ENCODE peak calls at places on chromosome 18, in nine cellular contexts. R, N, J, F, D, M, B, I and Q are unnamed samples.

GRCh38 chr18:21672868-21673267 is 31.7 kb downstream of the ABHD3 start:
- DNase-seq in R (peak; percentile 64), N (no peak), J (no peak), F (no peak), D (peak; percentile 47), M (peak; percentile 18), B (no peak), I (no peak), Q (peak; percentile 19)

GRCh38 chr18:26436176-26437031 is 111.9 kb downstream of the KCTD1 start:
- DNase-seq in R (peak; percentile 52), N (peak; percentile 70), J (no peak), F (no peak), D (peak; percentile 81), M (peak; percentile 91), B (no peak), I (peak; percentile 79), Q (peak; percentile 67)

GRCh38 chr18:41767960-41768359 is 187.1 kb upstream of the PIK3C3 start:
- DNase-seq in R (no peak), N (peak; percentile 4), J (no peak), F (no peak), D (peak; percentile 28), M (peak; percentile 28), B (no peak), I (peak; percentile 65), Q (no peak)

GRCh38 chr18:58402247-58402646 is 226.6 kb downstream of the ALPK2 start:
- DNase-seq in R (no peak), N (no peak), J (no peak), F (no peak), D (peak; percentile 72), M (peak; percentile 83), B (no peak), I (no peak), Q (peak; percentile 79)

GRCh38 chr18:77056399-77057015 is 76.1 kb downstream of the MBP start:
- DNase-seq in R (no peak), N (no peak), J (no peak), F (no peak), D (peak; percentile 41), M (no peak), B (no peak), I (no peak), Q (no peak)

GRCh38 chr18:25896178-25896780 is 194.1 kb downstream of the SS18 start:
- DNase-seq in R (peak; percentile 3), N (peak; percentile 29), J (no peak), F (no peak), D (peak; percentile 75), M (peak; percentile 71), B (no peak), I (peak; percentile 65), Q (peak; percentile 38)

GRCh38 chr18:41955688-41956087 is 654 bp downstream of the PIK3C3 start:
- DNase-seq in R (no peak), N (no peak), J (no peak), F (no peak), D (no peak), M (peak; percentile 9), B (no peak), I (no peak), Q (no peak)

GRCh38 chr18:74353169-74353775 is 37.6 kb downstream of the C18orf63 start:
- DNase-seq in R (peak; percentile 26), N (peak; percentile 18), J (no peak), F (peak; percentile 72), D (peak; percentile 90), M (peak; percentile 75), B (no peak), I (peak; percentile 88), Q (peak; percentile 65)

GRCh38 chr18:79528846-79529245 is 133.1 kb downstream of the NFATC1 start:
- DNase-seq in R (peak; percentile 73), N (peak; percentile 15), J (no peak), F (peak; percentile 77), D (peak; percentile 79), M (peak; percentile 65), B (peak; percentile 81), I (peak; percentile 84), Q (peak; percentile 62)

GRCh38 chr18:44920441-44920840 is 239.8 kb downstream of the SETBP1 start:
- DNase-seq in R (no peak), N (no peak), J (no peak), F (no peak), D (no peak), M (no peak), B (no peak), I (no peak), Q (no peak)

GRCh38 chr18:76922107-76922506 is 99.8 kb downstream of the ZNF236 start:
- DNase-seq in R (peak; percentile 8), N (peak; percentile 10), J (no peak), F (no peak), D (peak; percentile 71), M (peak; percentile 73), B (no peak), I (peak; percentile 48), Q (peak; percentile 11)

GRCh38 chr18:9482790-9483189 is 7.5 kb downstream of the RALBP1 start:
- DNase-seq in R (no peak), N (no peak), J (no peak), F (no peak), D (no peak), M (no peak), B (no peak), I (no peak), Q (no peak)

GRCh38 chr18:394276-394996 is 106.1 kb downstream of the COLEC12 start:
- DNase-seq in R (no peak), N (no peak), J (no peak), F (no peak), D (peak; percentile 32), M (no peak), B (no peak), I (no peak), Q (no peak)

GRCh38 chr18:21141678-21142422 is 30.2 kb upstream of the ROCK1 start:
- DNase-seq in R (no peak), N (no peak), J (no peak), F (no peak), D (peak; percentile 5), M (no peak), B (no peak), I (no peak), Q (no peak)

GRCh38 chr18:25832008-25832604 is 258.3 kb downstream of the SS18 start:
- DNase-seq in R (peak; percentile 17), N (peak; percentile 7), J (peak; percentile 68), F (no peak), D (peak; percentile 88), M (peak; percentile 73), B (no peak), I (peak; percentile 65), Q (peak; percentile 51)

GRCh38 chr18:56505293-56505692 is 133.1 kb downstream of the TXNL1 start:
- DNase-seq in R (no peak), N (no peak), J (no peak), F (no peak), D (no peak), M (no peak), B (no peak), I (no peak), Q (no peak)

GRCh38 chr18:26706796-26707406 is 158.5 kb upstream of the KCTD1 start:
- DNase-seq in R (no peak), N (no peak), J (no peak), F (no peak), D (no peak), M (no peak), B (no peak), I (peak; percentile 52), Q (no peak)

GRCh38 chr18:36419913-36420531 is 122.5 kb downstream of the FHOD3 start:
- DNase-seq in R (no peak), N (no peak), J (no peak), F (no peak), D (peak; percentile 30), M (no peak), B (no peak), I (peak; percentile 20), Q (no peak)
- H3K4me3 ChIP-seq in R (no peak overlapping the region), N (no peak overlapping the region), J (no peak overlapping the region), F (no peak overlapping the region), D (no peak overlapping the region), M (no peak overlapping the region), B (no peak overlapping the region), I (no peak overlapping the region), Q (no peak overlapping the region)

DNA sequence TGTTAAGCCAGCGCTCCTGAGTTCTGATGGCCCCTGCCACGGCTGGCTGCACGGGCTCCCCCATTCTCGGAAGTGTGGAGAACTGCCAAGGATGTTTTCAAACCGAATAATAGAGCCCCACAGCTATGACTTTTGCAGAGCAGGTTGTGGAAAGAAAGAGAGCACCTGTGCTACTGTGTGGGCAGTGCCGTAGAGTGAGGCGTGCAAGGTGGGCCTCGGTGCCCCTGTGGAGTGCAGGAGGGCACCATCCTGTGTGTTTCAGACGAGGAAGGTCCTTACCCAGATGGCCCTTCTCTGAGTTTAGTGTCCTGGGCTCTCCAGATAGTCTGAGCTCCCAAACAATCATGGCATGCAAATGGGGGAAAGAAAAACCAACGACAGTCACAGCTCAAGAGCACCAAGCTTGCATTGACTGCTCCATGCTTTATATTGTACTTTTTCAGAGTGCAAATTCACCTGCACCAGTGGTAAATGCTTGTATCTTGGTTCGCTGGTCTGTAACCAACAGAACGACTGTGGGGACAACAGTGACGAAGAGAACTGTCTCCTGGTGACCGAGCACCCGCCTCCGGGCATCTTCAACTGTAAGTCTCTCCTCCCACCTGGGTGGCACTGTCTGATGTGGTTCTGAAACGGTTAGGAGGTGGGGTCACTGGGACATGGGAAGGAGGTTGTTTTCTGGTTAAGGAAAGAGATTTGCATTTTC is 219.4 kb downstream of the LDLRAD4 start:
- DNase-seq in R (no peak), N (no peak), J (no peak), F (no peak), D (no peak), M (no peak), B (no peak), I (no peak), Q (no peak)
- H3K4me3 ChIP-seq in R (no peak overlapping the region), N (no peak overlapping the region), J (no peak overlapping the region), F (peak overlapping the region; percentile 38), D (no peak overlapping the region), M (no peak overlapping the region), B (no peak overlapping the region), I (no peak overlapping the region), Q (no peak overlapping the region)

DNA sequence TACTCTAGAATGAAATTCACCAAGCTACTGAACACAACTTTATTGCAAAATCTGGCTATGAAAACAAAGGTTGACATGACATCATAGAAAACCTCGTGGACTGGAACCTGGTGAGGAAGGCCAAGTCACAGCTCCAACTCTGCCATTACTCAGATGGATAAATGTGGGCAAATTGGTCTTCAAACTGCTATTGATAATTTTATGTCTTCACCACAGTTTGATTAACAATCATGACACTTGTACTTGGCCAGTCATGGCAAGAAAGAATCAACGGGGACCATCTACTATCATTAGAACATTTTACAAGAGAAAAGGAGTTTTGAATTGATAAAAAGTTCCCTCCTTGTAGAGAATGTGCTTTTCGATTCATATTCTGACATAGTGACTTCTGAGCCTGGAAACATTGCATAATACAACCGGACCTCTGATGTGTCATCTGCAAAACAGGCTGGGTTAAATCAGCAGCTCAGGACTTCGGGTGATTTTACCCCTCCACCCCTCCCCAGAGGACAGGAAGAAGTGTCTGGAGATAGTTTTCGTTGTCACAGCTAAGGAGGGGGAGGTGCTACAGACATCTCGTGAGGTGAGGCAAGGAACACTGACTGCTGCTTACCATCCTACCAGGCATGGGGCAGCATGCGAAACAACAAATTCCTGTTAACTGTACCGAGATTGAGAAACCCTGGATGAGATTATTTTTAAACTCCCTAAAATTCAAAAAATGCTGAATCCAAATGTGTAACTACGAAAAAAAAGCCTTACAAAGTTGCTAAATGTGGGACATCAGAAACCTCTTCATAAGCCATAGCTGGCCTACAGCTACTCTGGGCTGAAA is 8.4 kb downstream of the L3MBTL4 start:
- DNase-seq in R (no peak), N (no peak), J (no peak), F (no peak), D (peak; percentile 72), M (peak; percentile 50), B (no peak), I (peak; percentile 14), Q (no peak)
- H3K4me3 ChIP-seq in R (no peak overlapping the region), N (no peak overlapping the region), J (no peak overlapping the region), F (no peak overlapping the region), D (no peak overlapping the region), M (no peak overlapping the region), B (no peak overlapping the region), I (no peak overlapping the region), Q (no peak overlapping the region)

GRCh38 chr18:12827588-12827987 is 56.4 kb downstream of the PTPN2 start:
- DNase-seq in R (no peak), N (no peak), J (no peak), F (no peak), D (no peak), M (no peak), B (no peak), I (no peak), Q (no peak)
- H3K4me3 ChIP-seq in R (no peak overlapping the region), N (no peak overlapping the region), J (no peak overlapping the region), F (no peak overlapping the region), D (no peak overlapping the region), M (no peak overlapping the region), B (no peak overlapping the region), I (no peak overlapping the region), Q (no peak overlapping the region)